ENCODE peak calls at places on chromosomes 13 and 19, in six cellular contexts. One of them, this sample, is unnamed.

GRCh38 chr13:74929436-74929835 is 552.5 kb downstream of the TBC1D4 start:
- DNase-seq in upper lobe of left lung: no peak
- DNase-seq in sigmoid colon: no peak
- DNase-seq in SK-N-SH: no peak
- DNase-seq in transverse colon: no peak
- DNase-seq in suprapubic skin: no peak
- DNase-seq in this sample: no peak

GRCh38 chr13:51453959-51454703 is 1.3 kb upstream of the INTS6 start:
- DNase-seq in upper lobe of left lung: no peak
- DNase-seq in sigmoid colon: peak
- DNase-seq in SK-N-SH: peak
- DNase-seq in transverse colon: peak
- DNase-seq in suprapubic skin: no peak
- DNase-seq in this sample: no peak

GRCh38 chr13:75838366-75839017 is 202.4 kb downstream of the LMO7 start:
- DNase-seq in upper lobe of left lung: no peak
- DNase-seq in sigmoid colon: no peak
- DNase-seq in SK-N-SH: no peak
- DNase-seq in transverse colon: no peak
- DNase-seq in suprapubic skin: peak
- DNase-seq in this sample: no peak

GRCh38 chr13:112233256-112233655 is 142.9 kb upstream of the SPACA7 start:
- DNase-seq in upper lobe of left lung: no peak
- DNase-seq in sigmoid colon: no peak
- DNase-seq in SK-N-SH: no peak
- DNase-seq in transverse colon: no peak
- DNase-seq in suprapubic skin: no peak
- DNase-seq in this sample: no peak

GRCh38 chr19:35347171-35347929 is at the start of gene FFAR1:
- DNase-seq in upper lobe of left lung: peak
- DNase-seq in sigmoid colon: peak
- DNase-seq in SK-N-SH: no peak
- DNase-seq in transverse colon: peak
- DNase-seq in suprapubic skin: peak
- DNase-seq in this sample: peak

GRCh38 chr19:912181-913079 is 589 bp downstream of the R3HDM4 start:
- DNase-seq in upper lobe of left lung: no peak
- DNase-seq in sigmoid colon: no peak
- DNase-seq in SK-N-SH: no peak
- DNase-seq in transverse colon: no peak
- DNase-seq in suprapubic skin: no peak
- DNase-seq in this sample: peak

GRCh38 chr13:20654156-20654555 is 49.3 kb upstream of the IL17D start:
- DNase-seq in upper lobe of left lung: no peak
- DNase-seq in sigmoid colon: no peak
- DNase-seq in SK-N-SH: no peak
- DNase-seq in transverse colon: no peak
- DNase-seq in suprapubic skin: no peak
- DNase-seq in this sample: no peak

GRCh38 chr13:23383151-23383550 is 50.4 kb downstream of the SACS start:
- DNase-seq in upper lobe of left lung: no peak
- DNase-seq in sigmoid colon: no peak
- DNase-seq in SK-N-SH: no peak
- DNase-seq in transverse colon: no peak
- DNase-seq in suprapubic skin: no peak
- DNase-seq in this sample: no peak

GRCh38 chr13:28679628-28680027 is 20.7 kb downstream of the POMP start:
- DNase-seq in upper lobe of left lung: no peak
- DNase-seq in sigmoid colon: no peak
- DNase-seq in SK-N-SH: no peak
- DNase-seq in transverse colon: no peak
- DNase-seq in suprapubic skin: no peak
- DNase-seq in this sample: no peak

GRCh38 chr19:35317464-35318043 is 11.4 kb upstream of the CD22 start:
- DNase-seq in upper lobe of left lung: peak
- DNase-seq in sigmoid colon: no peak
- DNase-seq in SK-N-SH: no peak
- DNase-seq in transverse colon: no peak
- DNase-seq in suprapubic skin: no peak
- DNase-seq in this sample: no peak

GRCh38 chr19:3507371-3508120 is 1.4 kb downstream of the FZR1 start:
- DNase-seq in upper lobe of left lung: no peak
- DNase-seq in sigmoid colon: no peak
- DNase-seq in SK-N-SH: peak
- DNase-seq in transverse colon: peak
- DNase-seq in suprapubic skin: peak
- DNase-seq in this sample: no peak

GRCh38 chr19:34274827-34275625 is 20.7 kb downstream of the GARRE1 start:
- DNase-seq in upper lobe of left lung: no peak
- DNase-seq in sigmoid colon: no peak
- DNase-seq in SK-N-SH: no peak
- DNase-seq in transverse colon: no peak
- DNase-seq in suprapubic skin: no peak
- DNase-seq in this sample: no peak

GRCh38 chr13:27005556-27005955 is 166.1 kb downstream of the USP12 start:
- DNase-seq in upper lobe of left lung: peak
- DNase-seq in sigmoid colon: peak
- DNase-seq in SK-N-SH: no peak
- DNase-seq in transverse colon: no peak
- DNase-seq in suprapubic skin: no peak
- DNase-seq in this sample: no peak

GRCh38 chr13:88948501-88948900 is 1277.3 kb downstream of the SLITRK5 start:
- DNase-seq in upper lobe of left lung: no peak
- DNase-seq in sigmoid colon: no peak
- DNase-seq in SK-N-SH: no peak
- DNase-seq in transverse colon: no peak
- DNase-seq in suprapubic skin: no peak
- DNase-seq in this sample: no peak

GRCh38 chr13:45021250-45021649 is 31.9 kb downstream of the GPALPP1 start:
- DNase-seq in upper lobe of left lung: no peak
- DNase-seq in sigmoid colon: no peak
- DNase-seq in SK-N-SH: no peak
- DNase-seq in transverse colon: no peak
- DNase-seq in suprapubic skin: no peak
- DNase-seq in this sample: no peak

GRCh38 chr13:29428310-29428991 is 167.0 kb downstream of the SLC7A1 start:
- DNase-seq in upper lobe of left lung: no peak
- DNase-seq in sigmoid colon: no peak
- DNase-seq in SK-N-SH: peak
- DNase-seq in transverse colon: no peak
- DNase-seq in suprapubic skin: no peak
- DNase-seq in this sample: no peak

GRCh38 chr19:49952475-49952829 is 8.5 kb downstream of the SIGLEC11 start:
- DNase-seq in upper lobe of left lung: no peak
- DNase-seq in sigmoid colon: no peak
- DNase-seq in SK-N-SH: no peak
- DNase-seq in transverse colon: no peak
- DNase-seq in suprapubic skin: no peak
- DNase-seq in this sample: no peak

GRCh38 chr19:40165362-40165937 is 25.8 kb upstream of the MAP3K10 start:
- DNase-seq in upper lobe of left lung: peak
- DNase-seq in sigmoid colon: no peak
- DNase-seq in SK-N-SH: peak
- DNase-seq in transverse colon: peak
- DNase-seq in suprapubic skin: peak
- DNase-seq in this sample: peak

GRCh38 chr13:51235756-51236564 is 13.8 kb downstream of the FAM124A start:
- DNase-seq in upper lobe of left lung: no peak
- DNase-seq in sigmoid colon: no peak
- DNase-seq in SK-N-SH: no peak
- DNase-seq in transverse colon: no peak
- DNase-seq in suprapubic skin: no peak
- DNase-seq in this sample: no peak

GRCh38 chr19:41955521-41955920 is 3.6 kb downstream of the RABAC1 start:
- DNase-seq in upper lobe of left lung: no peak
- DNase-seq in sigmoid colon: no peak
- DNase-seq in SK-N-SH: no peak
- DNase-seq in transverse colon: no peak
- DNase-seq in suprapubic skin: no peak
- DNase-seq in this sample: no peak

GRCh38 chr13:56189439-56189838 is 951.3 kb upstream of the PRR20A start:
- DNase-seq in upper lobe of left lung: no peak
- DNase-seq in sigmoid colon: peak
- DNase-seq in SK-N-SH: no peak
- DNase-seq in transverse colon: no peak
- DNase-seq in suprapubic skin: no peak
- DNase-seq in this sample: no peak

GRCh38 chr13:28536371-28536770 is 41.4 kb upstream of the FLT1 start:
- DNase-seq in upper lobe of left lung: no peak
- DNase-seq in sigmoid colon: no peak
- DNase-seq in SK-N-SH: no peak
- DNase-seq in transverse colon: no peak
- DNase-seq in suprapubic skin: no peak
- DNase-seq in this sample: no peak

GRCh38 chr19:55383279-55383788 is 758 bp downstream of the TMEM238 start:
- DNase-seq in upper lobe of left lung: no peak
- DNase-seq in sigmoid colon: no peak
- DNase-seq in SK-N-SH: no peak
- DNase-seq in transverse colon: peak
- DNase-seq in suprapubic skin: no peak
- DNase-seq in this sample: no peak

GRCh38 chr13:75302031-75302430 is 179.9 kb downstream of the TBC1D4 start:
- DNase-seq in upper lobe of left lung: no peak
- DNase-seq in sigmoid colon: no peak
- DNase-seq in SK-N-SH: no peak
- DNase-seq in transverse colon: no peak
- DNase-seq in suprapubic skin: no peak
- DNase-seq in this sample: no peak

GRCh38 chr13:100040196-100040595 is 48.7 kb upstream of the PCCA start:
- DNase-seq in upper lobe of left lung: no peak
- DNase-seq in sigmoid colon: no peak
- DNase-seq in SK-N-SH: no peak
- DNase-seq in transverse colon: no peak
- DNase-seq in suprapubic skin: no peak
- DNase-seq in this sample: no peak
- TF ChIP-seq POLR2AphosphoS5 in upper lobe of left lung: no peak
- TF ChIP-seq POLR2AphosphoS5 in sigmoid colon: no peak
- TF ChIP-seq POLR2AphosphoS5 in SK-N-SH: no peak
- TF ChIP-seq POLR2AphosphoS5 in transverse colon: no peak
- TF ChIP-seq POLR2AphosphoS5 in suprapubic skin: no peak
- TF ChIP-seq POLR2AphosphoS5 in this sample: no peak

GRCh38 chr13:110138009-110138699 is 168.8 kb downstream of the COL4A1 start:
- DNase-seq in upper lobe of left lung: peak
- DNase-seq in sigmoid colon: peak
- DNase-seq in SK-N-SH: peak
- DNase-seq in transverse colon: peak
- DNase-seq in suprapubic skin: no peak
- DNase-seq in this sample: peak
- TF ChIP-seq POLR2AphosphoS5 in upper lobe of left lung: peak
- TF ChIP-seq POLR2AphosphoS5 in sigmoid colon: peak
- TF ChIP-seq POLR2AphosphoS5 in SK-N-SH: peak
- TF ChIP-seq POLR2AphosphoS5 in transverse colon: no peak
- TF ChIP-seq POLR2AphosphoS5 in suprapubic skin: no peak
- TF ChIP-seq POLR2AphosphoS5 in this sample: no peak

DNA sequence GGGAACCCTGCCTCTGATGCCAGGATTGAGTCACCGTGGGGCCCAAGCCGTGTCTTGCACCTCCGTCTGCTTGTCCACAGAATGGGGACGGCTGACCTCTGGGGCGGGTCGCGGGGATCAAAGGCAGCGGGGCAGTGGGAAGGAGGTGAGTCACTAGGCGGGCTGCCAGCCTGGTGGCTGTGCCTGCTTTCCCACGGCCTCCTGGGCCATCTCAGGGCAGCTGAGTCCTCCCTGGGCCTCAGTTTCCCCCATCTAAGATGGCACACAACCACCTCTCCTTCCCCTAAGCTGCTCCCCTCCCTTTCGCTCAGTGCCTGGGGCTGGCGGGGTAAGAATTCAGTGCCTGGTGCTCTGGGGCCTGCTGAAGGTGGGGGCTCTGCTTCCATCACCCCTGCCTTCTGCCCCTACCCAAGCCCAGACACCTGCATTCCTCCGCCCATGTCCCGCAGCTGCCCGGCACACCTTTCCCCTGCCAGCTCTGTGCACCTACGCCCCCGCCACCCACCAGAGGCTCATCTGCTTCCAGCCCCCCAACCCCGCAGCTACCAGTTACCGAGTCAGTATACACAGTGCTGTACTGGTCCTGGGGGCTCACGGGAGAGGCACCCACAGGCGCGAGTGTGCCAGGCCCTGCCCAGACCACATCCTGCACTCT is 3.5 kb downstream of the MKNK2 start:
- DNase-seq in upper lobe of left lung: peak
- DNase-seq in sigmoid colon: peak
- DNase-seq in SK-N-SH: no peak
- DNase-seq in transverse colon: peak
- DNase-seq in suprapubic skin: peak
- DNase-seq in this sample: no peak
- TF ChIP-seq POLR2AphosphoS5 in upper lobe of left lung: peak
- TF ChIP-seq POLR2AphosphoS5 in sigmoid colon: peak
- TF ChIP-seq POLR2AphosphoS5 in SK-N-SH: no peak
- TF ChIP-seq POLR2AphosphoS5 in transverse colon: peak
- TF ChIP-seq POLR2AphosphoS5 in suprapubic skin: no peak
- TF ChIP-seq POLR2AphosphoS5 in this sample: peak

GRCh38 chr19:13116282-13117175 is at the start of gene TRMT1:
- DNase-seq in upper lobe of left lung: peak
- DNase-seq in sigmoid colon: peak
- DNase-seq in SK-N-SH: peak
- DNase-seq in transverse colon: peak
- DNase-seq in suprapubic skin: peak
- DNase-seq in this sample: peak

GRCh38 chr19:13119654-13120053 is 1.6 kb downstream of the NACC1 start:
- DNase-seq in upper lobe of left lung: no peak
- DNase-seq in sigmoid colon: no peak
- DNase-seq in SK-N-SH: no peak
- DNase-seq in transverse colon: no peak
- DNase-seq in suprapubic skin: no peak
- DNase-seq in this sample: no peak

GRCh38 chr19:13118424-13119193 is 545 bp downstream of the NACC1 start:
- DNase-seq in upper lobe of left lung: peak
- DNase-seq in sigmoid colon: peak
- DNase-seq in SK-N-SH: peak
- DNase-seq in transverse colon: no peak
- DNase-seq in suprapubic skin: peak
- DNase-seq in this sample: peak

GRCh38 chr19:13117176-13117771 is 734 bp upstream of the TRMT1 start:
- DNase-seq in upper lobe of left lung: no peak
- DNase-seq in sigmoid colon: no peak
- DNase-seq in SK-N-SH: no peak
- DNase-seq in transverse colon: no peak
- DNase-seq in suprapubic skin: no peak
- DNase-seq in this sample: no peak

DNA sequence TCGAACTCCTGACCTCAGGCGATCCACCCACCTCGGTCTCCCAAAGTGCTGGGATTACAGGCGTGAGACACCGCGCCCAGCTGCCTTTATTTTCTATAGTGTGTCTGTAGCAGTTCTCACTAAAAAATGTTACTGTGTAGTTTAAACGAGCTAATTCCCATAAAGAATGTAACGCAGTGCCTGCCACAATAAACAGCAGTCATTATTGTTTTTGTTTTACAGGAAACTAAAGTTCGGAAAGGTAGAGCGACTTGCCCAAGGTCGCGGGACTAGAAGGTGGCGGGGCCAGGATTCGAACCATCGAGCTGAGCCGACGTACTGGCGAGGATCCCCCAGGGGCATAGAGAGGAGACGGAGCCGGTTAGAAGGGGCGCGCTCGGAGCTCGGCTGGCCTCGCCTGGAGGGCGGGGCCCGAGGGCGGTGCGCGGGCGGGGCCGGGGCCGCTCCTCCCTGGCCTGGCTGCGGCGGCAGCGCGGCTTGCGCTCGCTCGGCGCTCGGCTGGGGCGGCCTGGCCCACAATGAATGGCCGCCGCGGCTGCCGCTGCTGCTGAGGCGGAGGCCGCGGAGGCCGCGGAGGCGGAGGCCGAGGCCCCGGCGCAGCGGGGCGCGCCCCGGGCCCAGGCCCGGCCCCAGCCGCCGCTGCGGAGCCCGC is at the start of gene NACC1:
- DNase-seq in upper lobe of left lung: peak
- DNase-seq in sigmoid colon: peak
- DNase-seq in SK-N-SH: peak
- DNase-seq in transverse colon: peak
- DNase-seq in suprapubic skin: peak
- DNase-seq in this sample: peak
- TF ChIP-seq POLR2AphosphoS5 in upper lobe of left lung: peak
- TF ChIP-seq POLR2AphosphoS5 in sigmoid colon: peak
- TF ChIP-seq POLR2AphosphoS5 in SK-N-SH: peak
- TF ChIP-seq POLR2AphosphoS5 in transverse colon: peak
- TF ChIP-seq POLR2AphosphoS5 in suprapubic skin: no peak
- TF ChIP-seq POLR2AphosphoS5 in this sample: no peak

This sample was measured in GM12892.